ENCODE peak calls at places on chromosomes 11 and 22, in eight cellular contexts. Q, U, H, E, N, X, P and Z are unnamed samples.

GRCh38 chr22:44639891-44640617 is 62.0 kb upstream of the PRR5 start:
- DNase-seq in Q (no peak), U (no peak), H (no peak), E (no peak), N (no peak), X (no peak), P (no peak), Z (no peak)

GRCh38 chr11:119993732-119994131 is 144.2 kb downstream of the TRIM29 start:
- DNase-seq in Q (no peak), U (no peak), H (peak; percentile 48), E (no peak), N (no peak), X (no peak), P (no peak), Z (no peak)

GRCh38 chr11:3866206-3866605 is 10.7 kb downstream of the STIM1 start:
- DNase-seq in Q (no peak), U (peak; percentile 45), H (peak; percentile 68), E (peak; percentile 23), N (peak; percentile 66), X (no peak), P (no peak), Z (no peak)

GRCh38 chr11:126102436-126102894 is 39.8 kb upstream of the CDON start:
- DNase-seq in Q (no peak), U (peak; percentile 37), H (peak; percentile 79), E (no peak), N (peak; percentile 72), X (peak; percentile 31), P (no peak), Z (no peak)

GRCh38 chr11:62974848-62975522 is 9.8 kb downstream of the SLC22A6 start:
- DNase-seq in Q (no peak), U (peak; percentile 56), H (peak; percentile 88), E (peak; percentile 5), N (no peak), X (peak; percentile 32), P (peak; percentile 67), Z (peak; percentile 56)

GRCh38 chr11:75165721-75166120 is 14.8 kb downstream of the SLCO2B1 start:
- DNase-seq in Q (no peak), U (no peak), H (no peak), E (no peak), N (no peak), X (no peak), P (no peak), Z (no peak)

GRCh38 chr11:101862410-101863233 is 52.2 kb upstream of the CEP126 start:
- DNase-seq in Q (no peak), U (no peak), H (peak; percentile 59), E (no peak), N (no peak), X (peak; percentile 87), P (peak; percentile 63), Z (no peak)

GRCh38 chr22:38755911-38756532 is at the start of gene SUN2:
- DNase-seq in Q (no peak), U (peak; percentile 95), H (peak; percentile 88), E (peak; percentile 94), N (peak; percentile 94), X (peak; percentile 93), P (peak; percentile 87), Z (peak; percentile 93)

GRCh38 chr11:75468534-75469340 is 35.7 kb upstream of the KLHL35 start:
- DNase-seq in Q (no peak), U (peak; percentile 70), H (no peak), E (no peak), N (peak; percentile 38), X (peak; percentile 41), P (no peak), Z (no peak)

GRCh38 chr11:122161191-122161590 is 45.2 kb upstream of the BLID start:
- DNase-seq in Q (no peak), U (no peak), H (no peak), E (no peak), N (no peak), X (no peak), P (no peak), Z (no peak)

GRCh38 chr22:23218867-23219251 is 38.5 kb downstream of the BCR start:
- DNase-seq in Q (no peak), U (peak; percentile 58), H (peak; percentile 86), E (peak; percentile 23), N (peak; percentile 81), X (no peak), P (peak; percentile 81), Z (peak; percentile 39)

GRCh38 chr11:45847908-45848316 is 637 bp downstream of the CRY2 start:
- DNase-seq in Q (no peak), U (peak; percentile 29), H (peak; percentile 78), E (peak; percentile 86), N (peak; percentile 63), X (peak; percentile 82), P (peak; percentile 71), Z (no peak)
- H3K4me1 ChIP-seq in Q (peaks cover 6% of the 10 kb centered on the region), U (peaks cover 77% of the 10 kb centered on the region), H (peaks cover 23% of the 10 kb centered on the region), E (peaks cover 46% of the 10 kb centered on the region), N (peaks cover 15% of the 10 kb centered on the region), X (peaks cover 23% of the 10 kb centered on the region), P (peaks cover 7% of the 10 kb centered on the region), Z (peaks cover 22% of the 10 kb centered on the region)

GRCh38 chr11:123586568-123586967 is 67.9 kb downstream of the SCN3B start:
- DNase-seq in Q (no peak), U (no peak), H (peak; percentile 11), E (no peak), N (no peak), X (no peak), P (no peak), Z (no peak)

GRCh38 chr11:123587559-123587958 is 66.9 kb downstream of the SCN3B start:
- DNase-seq in Q (no peak), U (no peak), H (no peak), E (no peak), N (no peak), X (no peak), P (no peak), Z (no peak)

GRCh38 chr11:123587044-123587443 is 67.4 kb downstream of the SCN3B start:
- DNase-seq in Q (no peak), U (no peak), H (no peak), E (no peak), N (no peak), X (peak; percentile 50), P (no peak), Z (no peak)

GRCh38 chr11:123588863-123589262 is 65.6 kb downstream of the SCN3B start:
- DNase-seq in Q (no peak), U (no peak), H (no peak), E (no peak), N (no peak), X (no peak), P (no peak), Z (no peak)

GRCh38 chr11:123588117-123588815 is 66.2 kb downstream of the SCN3B start:
- DNase-seq in Q (no peak), U (no peak), H (no peak), E (no peak), N (no peak), X (no peak), P (no peak), Z (no peak)
- H3K4me3 ChIP-seq in Q (no peak overlapping the region), U (no peak overlapping the region), H (no peak overlapping the region), E (no peak overlapping the region), N (no peak overlapping the region), X (no peak overlapping the region), P (no peak overlapping the region), Z (no peak overlapping the region)

DNA sequence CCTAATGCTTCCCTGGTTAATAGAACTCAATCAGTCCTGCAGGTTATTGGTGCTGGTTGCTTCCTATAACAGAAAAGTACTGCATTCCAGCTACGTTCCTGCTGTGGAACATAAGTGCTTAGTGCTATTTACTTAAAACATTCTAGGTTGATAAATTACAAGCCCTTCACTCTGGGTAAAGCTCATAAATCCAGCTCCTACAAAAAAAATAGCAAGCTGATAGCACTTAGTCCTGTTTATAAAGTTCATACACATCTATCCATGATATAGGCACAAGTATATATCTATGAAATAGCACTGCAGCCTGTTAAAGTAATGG is 26.7 kb downstream of the NF2 start:
- DNase-seq in Q (no peak), U (no peak), H (no peak), E (no peak), N (no peak), X (no peak), P (no peak), Z (no peak)
- H3K4me1 ChIP-seq in Q (peaks cover 1% of the 10 kb centered on the region), U (peaks cover 52% of the 10 kb centered on the region), H (no peaks in the 10 kb centered on the region), E (peaks cover 3% of the 10 kb centered on the region), N (peaks cover 8% of the 10 kb centered on the region), X (peaks cover 50% of the 10 kb centered on the region), P (no peaks in the 10 kb centered on the region), Z (peaks cover 14% of the 10 kb centered on the region)

GRCh38 chr11:113668255-113668654 is 37.9 kb downstream of the TMPRSS5 start:
- DNase-seq in Q (no peak), U (no peak), H (no peak), E (no peak), N (no peak), X (peak; percentile 31), P (no peak), Z (no peak)
- H3K4me3 ChIP-seq in Q (no peak overlapping the region), U (no peak overlapping the region), H (no peak overlapping the region), E (no peak overlapping the region), N (no peak overlapping the region), X (no peak overlapping the region), P (no peak overlapping the region), Z (no peak overlapping the region)

GRCh38 chr11:17414992-17415391 is 26.5 kb upstream of the KCNJ11 start:
- DNase-seq in Q (no peak), U (no peak), H (no peak), E (no peak), N (no peak), X (no peak), P (no peak), Z (no peak)

GRCh38 chr11:17415523-17416104 is 27.2 kb upstream of the KCNJ11 start:
- DNase-seq in Q (no peak), U (peak; percentile 65), H (no peak), E (no peak), N (no peak), X (no peak), P (no peak), Z (no peak)

GRCh38 chr11:17414317-17414737 is 25.9 kb upstream of the KCNJ11 start:
- DNase-seq in Q (no peak), U (no peak), H (no peak), E (peak; percentile 88), N (no peak), X (no peak), P (no peak), Z (no peak)

GRCh38 chr11:17412488-17413180 is 24.2 kb upstream of the KCNJ11 start:
- DNase-seq in Q (no peak), U (no peak), H (no peak), E (peak; percentile 28), N (no peak), X (no peak), P (peak; percentile 89), Z (peak; percentile 33)

GRCh38 chr11:17413414-17414316 is 25.2 kb upstream of the KCNJ11 start:
- DNase-seq in Q (no peak), U (no peak), H (no peak), E (no peak), N (peak; percentile 79), X (no peak), P (no peak), Z (no peak)
- H3K4me1 ChIP-seq in Q (no peaks in the 10 kb centered on the region), U (peaks cover 21% of the 10 kb centered on the region), H (peaks cover 8% of the 10 kb centered on the region), E (no peaks in the 10 kb centered on the region), N (peaks cover 4% of the 10 kb centered on the region), X (no peaks in the 10 kb centered on the region), P (peaks cover 20% of the 10 kb centered on the region), Z (no peaks in the 10 kb centered on the region)

DNA sequence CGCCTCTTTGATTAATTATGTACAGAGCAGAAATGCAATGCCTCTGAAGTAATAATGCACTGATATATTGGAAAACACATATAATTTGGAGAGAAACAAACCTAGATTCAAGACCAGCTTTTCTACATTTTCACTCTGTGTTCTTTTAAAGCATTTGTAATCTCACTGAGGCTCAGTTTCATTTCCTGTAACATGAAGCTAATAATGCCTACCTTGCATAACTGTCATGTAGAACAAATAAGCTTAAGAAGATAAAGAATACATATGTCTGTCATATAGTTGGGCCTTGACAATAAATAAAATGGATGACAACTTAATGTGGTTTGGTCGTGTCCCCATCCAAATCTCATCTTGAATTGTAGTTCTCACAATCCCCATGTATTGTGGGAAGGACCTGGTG is 35.3 kb upstream of the FIBIN start:
- DNase-seq in Q (no peak), U (no peak), H (no peak), E (no peak), N (no peak), X (no peak), P (no peak), Z (no peak)
- H3K4me3 ChIP-seq in Q (no peak overlapping the region), U (no peak overlapping the region), H (no peak overlapping the region), E (no peak overlapping the region), N (no peak overlapping the region), X (no peak overlapping the region), P (no peak overlapping the region), Z (no peak overlapping the region)